ENCODE peak calls at places on chromosomes 13 and 19, in seven cellular contexts. Q is NCI-H748 treated with DMSO at 0.1 percent for 48 hours; B is NCI-H446; M is NCI-H345; O is NCI-H1092 treated with DMSO at 0.1 percent for 48 hours; G is NCI-H1048; S is stimulated activated CD8-positive, alpha-beta memory T cell treated with anti-CD3 and anti-CD28 coated beads, Interleukin-15, amount 100 ng/mL, for 24 hours. J is an unnamed sample.

GRCh38 chr13:92224052-92224821 is 825.8 kb downstream of the GPC5 start:
- DNase-seq in G (no peak), S (no peak), M (no peak), O (no peak), Q (no peak), B (no peak), J (no peak)

GRCh38 chr19:5534787-5535586 is 32.8 kb downstream of the TINCR start:
- DNase-seq in M (peak), S (peak), O (no peak), G (no peak), Q (no peak), B (no peak), J (no peak)

GRCh38 chr13:79405501-79405830 is 589 bp downstream of the RBM26 start:
- DNase-seq in Q (no peak), M (no peak), G (no peak), S (no peak), O (peak), B (no peak), J (peak)

GRCh38 chr13:112229992-112230872 is 145.9 kb upstream of the SPACA7 start:
- DNase-seq in M (no peak), Q (no peak), S (no peak), B (no peak), G (no peak), O (no peak), J (peak)

GRCh38 chr19:5305163-5305562 is 35.4 kb downstream of the PTPRS start:
- DNase-seq in M (no peak), S (no peak), O (no peak), B (no peak), G (no peak), Q (no peak), J (no peak)

GRCh38 chr19:46840157-46840942 is 10.3 kb downstream of the AP2S1 start:
- DNase-seq in G (no peak), B (peak), Q (peak), M (peak), O (peak), S (no peak), J (no peak)

GRCh38 chr13:94119360-94119936 is 360.0 kb downstream of the DCT start:
- DNase-seq in S (no peak), B (no peak), G (no peak), O (no peak), M (no peak), Q (no peak), J (no peak)

GRCh38 chr19:41324921-41325639 is 15.1 kb downstream of the CCDC97 start:
- DNase-seq in O (no peak), M (no peak), B (no peak), Q (no peak), S (no peak), G (no peak), J (peak)

GRCh38 chr13:66994498-66995365 is 235.4 kb downstream of the PCDH9 start:
- DNase-seq in B (no peak), Q (no peak), M (peak), G (no peak), S (no peak), O (peak), J (no peak)

GRCh38 chr13:91133941-91134772 is 213.3 kb upstream of the MIR17HG start:
- DNase-seq in O (peak), G (peak), Q (peak), M (peak), B (peak), S (no peak), J (no peak)

GRCh38 chr19:2145831-2146241 is 5.5 kb downstream of the AP3D1 start:
- DNase-seq in G (no peak), M (no peak), B (no peak), O (no peak), Q (no peak), S (no peak), J (no peak)